ENCODE peak calls at places on chromosomes 7 and 10, in ten cellular contexts. One of them, this sample, is unnamed.
A peak's percentile ranks its signal among the peaks of the same experiment; 100 is the strongest.

GRCh38 chr10:61896854-61897661 is 4.4 kb upstream of the ARID5B start:
- DNase-seq in left ventricle myocardium inferior: peak; percentile 38
- DNase-seq in neuronal stem cell: peak; percentile 78
- DNase-seq in lung: peak; percentile 73
- DNase-seq in prostate gland: no peak
- DNase-seq in K562: peak; percentile 88
- DNase-seq in SJSA1: no peak
- DNase-seq in effector memory CD4-positive, alpha-beta T cell: no peak
- DNase-seq in body of pancreas: peak; percentile 86
- DNase-seq in esophagus muscularis mucosa: no peak
- DNase-seq in this sample: peak; percentile 50

GRCh38 chr10:99540339-99540672 is 7.6 kb downstream of the NKX2-3 start:
- DNase-seq in left ventricle myocardium inferior: no peak
- DNase-seq in body of pancreas: no peak
- DNase-seq in prostate gland: no peak
- DNase-seq in SJSA1: no peak
- DNase-seq in effector memory CD4-positive, alpha-beta T cell: no peak
- DNase-seq in neuronal stem cell: no peak
- DNase-seq in K562: no peak
- DNase-seq in lung: no peak
- DNase-seq in esophagus muscularis mucosa: no peak
- DNase-seq in this sample: no peak

GRCh38 chr10:30447125-30447799 is 13.3 kb downstream of the MAP3K8 start:
- DNase-seq in esophagus muscularis mucosa: no peak
- DNase-seq in lung: no peak
- DNase-seq in SJSA1: no peak
- DNase-seq in neuronal stem cell: no peak
- DNase-seq in prostate gland: no peak
- DNase-seq in left ventricle myocardium inferior: no peak
- DNase-seq in effector memory CD4-positive, alpha-beta T cell: no peak
- DNase-seq in K562: no peak
- DNase-seq in body of pancreas: no peak
- DNase-seq in this sample: no peak

GRCh38 chr7:101250324-101250723 is 5.4 kb upstream of the FIS1 start:
- DNase-seq in K562: no peak
- DNase-seq in body of pancreas: no peak
- DNase-seq in neuronal stem cell: no peak
- DNase-seq in effector memory CD4-positive, alpha-beta T cell: no peak
- DNase-seq in lung: no peak
- DNase-seq in SJSA1: no peak
- DNase-seq in esophagus muscularis mucosa: no peak
- DNase-seq in prostate gland: no peak
- DNase-seq in left ventricle myocardium inferior: no peak
- DNase-seq in this sample: no peak

GRCh38 chr7:132480534-132480933 is 95.7 kb downstream of the PLXNA4 start:
- DNase-seq in lung: no peak
- DNase-seq in body of pancreas: no peak
- DNase-seq in esophagus muscularis mucosa: no peak
- DNase-seq in neuronal stem cell: no peak
- DNase-seq in K562: no peak
- DNase-seq in SJSA1: no peak
- DNase-seq in effector memory CD4-positive, alpha-beta T cell: no peak
- DNase-seq in prostate gland: no peak
- DNase-seq in left ventricle myocardium inferior: peak; percentile 74
- DNase-seq in this sample: no peak

GRCh38 chr7:72317335-72317734 is 94.8 kb downstream of the CALN1 start:
- DNase-seq in neuronal stem cell: no peak
- DNase-seq in SJSA1: no peak
- DNase-seq in body of pancreas: no peak
- DNase-seq in prostate gland: no peak
- DNase-seq in lung: no peak
- DNase-seq in left ventricle myocardium inferior: no peak
- DNase-seq in K562: no peak
- DNase-seq in effector memory CD4-positive, alpha-beta T cell: no peak
- DNase-seq in esophagus muscularis mucosa: no peak
- DNase-seq in this sample: no peak

GRCh38 chr10:69279110-69279509 is 814 bp downstream of the HK1 start:
- DNase-seq in esophagus muscularis mucosa: no peak
- DNase-seq in effector memory CD4-positive, alpha-beta T cell: no peak
- DNase-seq in body of pancreas: no peak
- DNase-seq in K562: no peak
- DNase-seq in lung: no peak
- DNase-seq in prostate gland: no peak
- DNase-seq in left ventricle myocardium inferior: no peak
- DNase-seq in SJSA1: no peak
- DNase-seq in neuronal stem cell: no peak
- DNase-seq in this sample: no peak

GRCh38 chr7:105587899-105588690 is 6.8 kb upstream of the EFCAB10 start:
- DNase-seq in effector memory CD4-positive, alpha-beta T cell: no peak
- DNase-seq in lung: no peak
- DNase-seq in prostate gland: no peak
- DNase-seq in SJSA1: no peak
- DNase-seq in body of pancreas: no peak
- DNase-seq in neuronal stem cell: no peak
- DNase-seq in esophagus muscularis mucosa: no peak
- DNase-seq in K562: no peak
- DNase-seq in left ventricle myocardium inferior: no peak
- DNase-seq in this sample: no peak

GRCh38 chr7:47446871-47447466 is 134.9 kb downstream of the TNS3 start:
- DNase-seq in SJSA1: no peak
- DNase-seq in left ventricle myocardium inferior: no peak
- DNase-seq in prostate gland: no peak
- DNase-seq in K562: no peak
- DNase-seq in effector memory CD4-positive, alpha-beta T cell: no peak
- DNase-seq in body of pancreas: peak; percentile 53
- DNase-seq in esophagus muscularis mucosa: no peak
- DNase-seq in neuronal stem cell: no peak
- DNase-seq in lung: no peak
- DNase-seq in this sample: no peak

GRCh38 chr10:21398549-21399345 is 126.7 kb downstream of the SKIDA1 start:
- DNase-seq in body of pancreas: no peak
- DNase-seq in lung: no peak
- DNase-seq in left ventricle myocardium inferior: no peak
- DNase-seq in esophagus muscularis mucosa: no peak
- DNase-seq in SJSA1: no peak
- DNase-seq in effector memory CD4-positive, alpha-beta T cell: no peak
- DNase-seq in neuronal stem cell: no peak
- DNase-seq in prostate gland: no peak
- DNase-seq in K562: no peak
- DNase-seq in this sample: no peak

GRCh38 chr10:75038335-75038734 is 73.1 kb upstream of the SAMD8 start:
- DNase-seq in SJSA1: no peak
- DNase-seq in effector memory CD4-positive, alpha-beta T cell: no peak
- DNase-seq in prostate gland: no peak
- DNase-seq in left ventricle myocardium inferior: peak; percentile 35
- DNase-seq in body of pancreas: peak; percentile 36
- DNase-seq in K562: no peak
- DNase-seq in neuronal stem cell: no peak
- DNase-seq in esophagus muscularis mucosa: no peak
- DNase-seq in lung: no peak
- DNase-seq in this sample: no peak

GRCh38 chr7:17965600-17965999 is 25.3 kb upstream of the SNX13 start:
- DNase-seq in esophagus muscularis mucosa: no peak
- DNase-seq in effector memory CD4-positive, alpha-beta T cell: no peak
- DNase-seq in body of pancreas: no peak
- DNase-seq in SJSA1: no peak
- DNase-seq in lung: no peak
- DNase-seq in left ventricle myocardium inferior: no peak
- DNase-seq in K562: no peak
- DNase-seq in neuronal stem cell: no peak
- DNase-seq in prostate gland: no peak
- DNase-seq in this sample: peak; percentile 9

DNA sequence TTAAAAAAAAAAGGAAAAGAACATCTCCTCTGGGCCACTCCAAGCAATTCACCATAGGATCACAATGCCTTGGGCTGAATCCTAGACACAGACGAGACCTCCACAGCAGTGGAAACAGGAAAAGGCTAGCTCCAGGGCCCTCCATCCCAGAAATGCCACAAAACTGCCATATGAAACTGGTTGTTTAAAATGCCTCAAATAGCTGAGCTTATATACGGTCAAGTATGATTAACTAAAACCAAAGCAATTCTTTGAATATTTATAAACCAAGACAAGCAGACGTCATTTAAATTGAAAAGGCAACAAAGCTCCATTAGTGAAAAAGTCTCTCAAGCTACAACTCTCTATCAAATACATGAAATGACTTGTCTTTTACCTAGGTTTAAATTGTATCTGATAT is 63.0 kb downstream of the DOCK4 start:
- DNase-seq in neuronal stem cell: no peak
- DNase-seq in prostate gland: no peak
- DNase-seq in SJSA1: no peak
- DNase-seq in esophagus muscularis mucosa: no peak
- DNase-seq in body of pancreas: no peak
- DNase-seq in effector memory CD4-positive, alpha-beta T cell: no peak
- DNase-seq in lung: no peak
- DNase-seq in left ventricle myocardium inferior: no peak
- DNase-seq in K562: no peak
- DNase-seq in this sample: no peak
- H3K4me3 ChIP-seq in neuronal stem cell: no peak overlapping the region
- H3K4me3 ChIP-seq in prostate gland: no peak overlapping the region
- H3K4me3 ChIP-seq in SJSA1: no peak overlapping the region
- H3K4me3 ChIP-seq in esophagus muscularis mucosa: no peak overlapping the region
- H3K4me3 ChIP-seq in body of pancreas: no peak overlapping the region
- H3K4me3 ChIP-seq in effector memory CD4-positive, alpha-beta T cell: no peak overlapping the region
- H3K4me3 ChIP-seq in lung: no peak overlapping the region
- H3K4me3 ChIP-seq in left ventricle myocardium inferior: no peak overlapping the region
- H3K4me3 ChIP-seq in K562: no peak overlapping the region
- H3K4me3 ChIP-seq in this sample: no peak overlapping the region

GRCh38 chr7:98970031-98970615 is 91.8 kb downstream of the TRRAP start:
- DNase-seq in neuronal stem cell: no peak
- DNase-seq in effector memory CD4-positive, alpha-beta T cell: no peak
- DNase-seq in K562: no peak
- DNase-seq in SJSA1: no peak
- DNase-seq in body of pancreas: no peak
- DNase-seq in prostate gland: no peak
- DNase-seq in lung: no peak
- DNase-seq in left ventricle myocardium inferior: no peak
- DNase-seq in esophagus muscularis mucosa: no peak
- DNase-seq in this sample: no peak
- H3K36me3 ChIP-seq in neuronal stem cell: peaks cover 63% of the 10 kb centered on the region
- H3K36me3 ChIP-seq in effector memory CD4-positive, alpha-beta T cell: peaks cover 83% of the 10 kb centered on the region
- H3K36me3 ChIP-seq in K562: peaks cover 97% of the 10 kb centered on the region
- H3K36me3 ChIP-seq in SJSA1: peaks cover 92% of the 10 kb centered on the region
- H3K36me3 ChIP-seq in body of pancreas: peaks cover 49% of the 10 kb centered on the region
- H3K36me3 ChIP-seq in prostate gland: peaks cover 25% of the 10 kb centered on the region
- H3K36me3 ChIP-seq in lung: peaks cover 48% of the 10 kb centered on the region
- H3K36me3 ChIP-seq in left ventricle myocardium inferior: peaks cover 97% of the 10 kb centered on the region
- H3K36me3 ChIP-seq in esophagus muscularis mucosa: peaks cover 99% of the 10 kb centered on the region
- H3K36me3 ChIP-seq in this sample: peaks cover 7% of the 10 kb centered on the region

GRCh38 chr7:57384380-57384779 is 65.6 kb upstream of the ZNF716 start:
- DNase-seq in neuronal stem cell: no peak
- DNase-seq in left ventricle myocardium inferior: no peak
- DNase-seq in lung: no peak
- DNase-seq in body of pancreas: no peak
- DNase-seq in prostate gland: no peak
- DNase-seq in effector memory CD4-positive, alpha-beta T cell: no peak
- DNase-seq in K562: no peak
- DNase-seq in SJSA1: no peak
- DNase-seq in esophagus muscularis mucosa: no peak
- DNase-seq in this sample: no peak
- H3K9me3 ChIP-seq in neuronal stem cell: no peaks in the 10 kb centered on the region
- H3K9me3 ChIP-seq in left ventricle myocardium inferior: no peaks in the 10 kb centered on the region
- H3K9me3 ChIP-seq in lung: peaks cover 43% of the 10 kb centered on the region
- H3K9me3 ChIP-seq in body of pancreas: no peaks in the 10 kb centered on the region
- H3K9me3 ChIP-seq in prostate gland: no peaks in the 10 kb centered on the region
- H3K9me3 ChIP-seq in effector memory CD4-positive, alpha-beta T cell: no peaks in the 10 kb centered on the region
- H3K9me3 ChIP-seq in K562: no peaks in the 10 kb centered on the region
- H3K9me3 ChIP-seq in SJSA1: no peaks in the 10 kb centered on the region
- H3K9me3 ChIP-seq in esophagus muscularis mucosa: peaks cover 4% of the 10 kb centered on the region
- H3K9me3 ChIP-seq in this sample: no peaks in the 10 kb centered on the region

GRCh38 chr10:15719062-15719898 is 442 bp downstream of the ITGA8 start:
- DNase-seq in K562: no peak
- DNase-seq in prostate gland: no peak
- DNase-seq in body of pancreas: no peak
- DNase-seq in left ventricle myocardium inferior: no peak
- DNase-seq in esophagus muscularis mucosa: no peak
- DNase-seq in SJSA1: peak; percentile 46
- DNase-seq in lung: no peak
- DNase-seq in effector memory CD4-positive, alpha-beta T cell: no peak
- DNase-seq in neuronal stem cell: peak; percentile 24
- DNase-seq in this sample: no peak

GRCh38 chr10:15715619-15716227 is 4.0 kb downstream of the ITGA8 start:
- DNase-seq in SJSA1: peak; percentile 45
- DNase-seq in left ventricle myocardium inferior: no peak
- DNase-seq in effector memory CD4-positive, alpha-beta T cell: no peak
- DNase-seq in body of pancreas: no peak
- DNase-seq in lung: no peak
- DNase-seq in neuronal stem cell: peak; percentile 9
- DNase-seq in prostate gland: no peak
- DNase-seq in K562: peak; percentile 51
- DNase-seq in esophagus muscularis mucosa: no peak
- DNase-seq in this sample: no peak

GRCh38 chr10:15718495-15719061 is 1.1 kb downstream of the ITGA8 start:
- DNase-seq in lung: no peak
- DNase-seq in body of pancreas: no peak
- DNase-seq in K562: no peak
- DNase-seq in prostate gland: no peak
- DNase-seq in effector memory CD4-positive, alpha-beta T cell: no peak
- DNase-seq in left ventricle myocardium inferior: no peak
- DNase-seq in neuronal stem cell: peak; percentile 9
- DNase-seq in esophagus muscularis mucosa: no peak
- DNase-seq in SJSA1: no peak
- DNase-seq in this sample: no peak

GRCh38 chr10:15720635-15721310 is 1.1 kb upstream of the ITGA8 start:
- DNase-seq in body of pancreas: no peak
- DNase-seq in effector memory CD4-positive, alpha-beta T cell: no peak
- DNase-seq in esophagus muscularis mucosa: no peak
- DNase-seq in SJSA1: no peak
- DNase-seq in left ventricle myocardium inferior: no peak
- DNase-seq in neuronal stem cell: no peak
- DNase-seq in K562: no peak
- DNase-seq in lung: no peak
- DNase-seq in prostate gland: no peak
- DNase-seq in this sample: no peak

DNA sequence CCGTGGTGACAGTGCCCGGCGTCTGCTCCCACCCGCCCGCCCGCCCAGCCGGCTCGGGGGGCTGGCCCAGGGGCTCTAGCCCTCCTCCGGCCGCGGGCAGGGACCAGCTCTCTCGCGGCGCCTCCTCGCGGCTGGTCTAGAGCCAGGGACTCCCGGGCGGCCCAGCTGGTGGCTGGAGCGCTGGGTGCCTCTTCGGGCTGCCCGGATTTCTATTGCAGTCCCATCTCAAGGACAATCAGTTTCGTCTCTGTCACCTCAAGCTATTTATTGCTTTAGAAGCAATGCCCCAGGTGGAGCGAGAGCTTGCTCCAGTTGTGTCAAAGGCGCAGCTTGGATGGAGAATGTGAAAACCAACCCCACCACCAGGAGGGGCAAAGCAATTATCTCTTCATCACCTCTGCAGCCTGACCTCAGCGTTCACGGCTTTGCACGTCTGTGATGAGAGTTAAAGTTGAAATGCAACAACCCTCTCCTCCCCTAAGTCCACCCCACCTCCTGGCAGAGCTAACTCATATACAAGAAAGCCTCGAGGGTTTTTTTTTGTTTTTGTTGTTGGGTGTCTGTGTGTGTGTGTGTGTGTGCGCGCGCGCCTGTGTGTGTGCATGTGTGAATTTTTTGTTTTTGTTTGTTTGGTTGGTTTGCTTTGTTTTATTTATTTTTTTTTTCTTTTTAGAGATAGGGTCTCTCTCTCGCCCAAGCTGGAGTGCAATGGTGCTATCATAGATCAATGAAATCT is at the start of gene ITGA8:
- DNase-seq in prostate gland: peak; percentile 9
- DNase-seq in K562: no peak
- DNase-seq in esophagus muscularis mucosa: no peak
- DNase-seq in effector memory CD4-positive, alpha-beta T cell: no peak
- DNase-seq in lung: no peak
- DNase-seq in left ventricle myocardium inferior: no peak
- DNase-seq in SJSA1: peak; percentile 61
- DNase-seq in body of pancreas: no peak
- DNase-seq in neuronal stem cell: peak; percentile 57
- DNase-seq in this sample: peak; percentile 40
- H3K4me3 ChIP-seq in prostate gland: peak within 1 kb of the TSS; percentile 43
- H3K4me3 ChIP-seq in K562: no peak within 1 kb of the TSS
- H3K4me3 ChIP-seq in esophagus muscularis mucosa: peak within 1 kb of the TSS; percentile 70
- H3K4me3 ChIP-seq in effector memory CD4-positive, alpha-beta T cell: no peak within 1 kb of the TSS
- H3K4me3 ChIP-seq in lung: peak within 1 kb of the TSS; percentile 36
- H3K4me3 ChIP-seq in left ventricle myocardium inferior: peak within 1 kb of the TSS; percentile 66
- H3K4me3 ChIP-seq in SJSA1: peak within 1 kb of the TSS; percentile 54
- H3K4me3 ChIP-seq in body of pancreas: no peak within 1 kb of the TSS
- H3K4me3 ChIP-seq in neuronal stem cell: peak within 1 kb of the TSS; percentile 79
- H3K4me3 ChIP-seq in this sample: peak within 1 kb of the TSS; percentile 36

This sample was measured in MG63.